ENCODE peak calls at places on chromosomes 11 and 22, in four cellular contexts. One of them, this sample, is unnamed.

GRCh38 chr11:120281161-120281795 is 41.3 kb downstream of the POU2F3 start:
- DNase-seq in IMR-90: no peak
- DNase-seq in PC-3: no peak
- DNase-seq in OCI-LY7: no peak
- DNase-seq in this sample: no peak

GRCh38 chr11:32792948-32793475 is 1.4 kb downstream of the CCDC73 start:
- DNase-seq in IMR-90: peak
- DNase-seq in PC-3: peak
- DNase-seq in OCI-LY7: peak
- DNase-seq in this sample: peak

GRCh38 chr11:47797633-47798032 is 30.5 kb upstream of the FNBP4 start:
- DNase-seq in IMR-90: peak
- DNase-seq in PC-3: peak
- DNase-seq in OCI-LY7: no peak
- DNase-seq in this sample: no peak

GRCh38 chr22:31945971-31946680 is 1.8 kb downstream of the YWHAH start:
- DNase-seq in IMR-90: peak
- DNase-seq in PC-3: no peak
- DNase-seq in OCI-LY7: peak
- DNase-seq in this sample: no peak

GRCh38 chr11:10908215-10908990 is 50.5 kb upstream of the ZBED5 start:
- DNase-seq in IMR-90: peak
- DNase-seq in PC-3: peak
- DNase-seq in OCI-LY7: no peak
- DNase-seq in this sample: no peak

GRCh38 chr11:34464591-34465036 is 25.9 kb downstream of the CAT start:
- DNase-seq in IMR-90: no peak
- DNase-seq in PC-3: no peak
- DNase-seq in OCI-LY7: no peak
- DNase-seq in this sample: no peak

GRCh38 chr11:46065681-46066080 is 55.6 kb downstream of the PHF21A start:
- DNase-seq in IMR-90: no peak
- DNase-seq in PC-3: no peak
- DNase-seq in OCI-LY7: no peak
- DNase-seq in this sample: no peak

GRCh38 chr11:95920460-95921105 is 3.3 kb downstream of the MTMR2 start:
- DNase-seq in IMR-90: peak
- DNase-seq in PC-3: peak
- DNase-seq in OCI-LY7: no peak
- DNase-seq in this sample: no peak

GRCh38 chr11:10139656-10140055 is 154.4 kb downstream of the SBF2 start:
- DNase-seq in IMR-90: peak
- DNase-seq in PC-3: peak
- DNase-seq in OCI-LY7: no peak
- DNase-seq in this sample: no peak

GRCh38 chr11:114511538-114511937 is 48.1 kb downstream of the NXPE1 start:
- DNase-seq in IMR-90: no peak
- DNase-seq in PC-3: no peak
- DNase-seq in OCI-LY7: no peak
- DNase-seq in this sample: no peak

GRCh38 chr22:24816841-24817240 is 10.8 kb downstream of the SGSM1 start:
- DNase-seq in IMR-90: no peak
- DNase-seq in PC-3: no peak
- DNase-seq in OCI-LY7: no peak
- DNase-seq in this sample: no peak

GRCh38 chr11:10072841-10073240 is 221.2 kb downstream of the SBF2 start:
- DNase-seq in IMR-90: peak
- DNase-seq in PC-3: no peak
- DNase-seq in OCI-LY7: no peak
- DNase-seq in this sample: no peak

GRCh38 chr11:118000850-118001228 is 14.6 kb downstream of the IL10RA start:
- DNase-seq in IMR-90: no peak
- DNase-seq in PC-3: no peak
- DNase-seq in OCI-LY7: no peak
- DNase-seq in this sample: no peak

GRCh38 chr11:123603666-123604065 is 50.8 kb downstream of the SCN3B start:
- DNase-seq in IMR-90: no peak
- DNase-seq in PC-3: no peak
- DNase-seq in OCI-LY7: no peak
- DNase-seq in this sample: no peak

GRCh38 chr11:62004473-62004872 is 37.0 kb upstream of the FTH1 start:
- DNase-seq in IMR-90: peak
- DNase-seq in PC-3: peak
- DNase-seq in OCI-LY7: no peak
- DNase-seq in this sample: no peak

GRCh38 chr11:27174026-27174425 is 133.4 kb downstream of the BBOX1 start:
- DNase-seq in IMR-90: no peak
- DNase-seq in PC-3: peak
- DNase-seq in OCI-LY7: no peak
- DNase-seq in this sample: no peak

GRCh38 chr22:27207907-27208306 is 550.5 kb downstream of the MIAT start:
- DNase-seq in IMR-90: peak
- DNase-seq in PC-3: no peak
- DNase-seq in OCI-LY7: no peak
- DNase-seq in this sample: no peak

GRCh38 chr11:68312117-68312779 is at the start of gene LRP5:
- DNase-seq in IMR-90: peak
- DNase-seq in PC-3: peak
- DNase-seq in OCI-LY7: peak
- DNase-seq in this sample: no peak

GRCh38 chr22:20143883-20144665 is 6.8 kb downstream of the CCDC188 start:
- DNase-seq in IMR-90: no peak
- DNase-seq in PC-3: no peak
- DNase-seq in OCI-LY7: no peak
- DNase-seq in this sample: no peak

GRCh38 chr22:31610611-31611010 is 51.4 kb downstream of the PISD start:
- DNase-seq in IMR-90: no peak
- DNase-seq in PC-3: no peak
- DNase-seq in OCI-LY7: no peak
- DNase-seq in this sample: no peak

GRCh38 chr11:36060926-36061325 is 117.1 kb downstream of the LDLRAD3 start:
- DNase-seq in IMR-90: no peak
- DNase-seq in PC-3: no peak
- DNase-seq in OCI-LY7: no peak
- DNase-seq in this sample: peak

GRCh38 chr11:111604392-111605009 is 2.3 kb downstream of the SIK2 start:
- DNase-seq in IMR-90: peak
- DNase-seq in PC-3: peak
- DNase-seq in OCI-LY7: peak
- DNase-seq in this sample: peak

GRCh38 chr22:42438293-42438650 is 6.1 kb upstream of the NFAM1 start:
- DNase-seq in IMR-90: no peak
- DNase-seq in PC-3: no peak
- DNase-seq in OCI-LY7: no peak
- DNase-seq in this sample: no peak

DNA sequence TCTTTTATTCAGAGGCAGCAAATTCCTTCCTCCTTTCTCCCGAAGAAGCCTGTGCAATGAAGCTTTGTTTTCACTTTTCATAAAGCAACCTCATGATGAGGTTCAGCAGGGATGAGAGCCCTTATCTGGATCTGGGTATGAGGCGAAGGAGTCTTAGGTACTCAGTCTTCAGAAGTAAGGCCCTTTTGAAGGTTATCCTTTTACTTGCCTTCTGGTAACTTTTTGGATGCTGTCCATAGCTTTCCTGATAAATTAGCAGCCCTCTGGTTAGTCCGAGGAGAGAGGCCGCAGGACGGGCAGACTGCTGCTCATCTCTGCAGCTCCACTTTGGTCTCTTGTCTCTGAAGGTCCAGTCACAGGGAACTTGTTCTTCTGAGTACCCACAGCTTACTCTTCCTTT is 1.1 kb downstream of the TRIM22 start:
- DNase-seq in IMR-90: peak
- DNase-seq in PC-3: no peak
- DNase-seq in OCI-LY7: peak
- DNase-seq in this sample: peak
- H3K4me3 ChIP-seq in IMR-90: peak
- H3K4me3 ChIP-seq in PC-3: no peak
- H3K4me3 ChIP-seq in OCI-LY7: peak
- H3K4me3 ChIP-seq in this sample: peak

GRCh38 chr22:44479662-44480061 is 18.4 kb downstream of the RTL6 start:
- DNase-seq in IMR-90: no peak
- DNase-seq in PC-3: no peak
- DNase-seq in OCI-LY7: no peak
- DNase-seq in this sample: no peak
- H2AFZ ChIP-seq in IMR-90: no peak
- H2AFZ ChIP-seq in PC-3: no peak
- H2AFZ ChIP-seq in OCI-LY7: no peak
- H2AFZ ChIP-seq in this sample: no peak

GRCh38 chr11:75598900-75599299 is 36.8 kb downstream of the SERPINH1 start:
- DNase-seq in IMR-90: no peak
- DNase-seq in PC-3: no peak
- DNase-seq in OCI-LY7: no peak
- DNase-seq in this sample: no peak

GRCh38 chr11:75600356-75600755 is 38.3 kb downstream of the SERPINH1 start:
- DNase-seq in IMR-90: no peak
- DNase-seq in PC-3: no peak
- DNase-seq in OCI-LY7: no peak
- DNase-seq in this sample: no peak

GRCh38 chr11:75606099-75606498 is 44.0 kb downstream of the SERPINH1 start:
- DNase-seq in IMR-90: no peak
- DNase-seq in PC-3: no peak
- DNase-seq in OCI-LY7: no peak
- DNase-seq in this sample: no peak

GRCh38 chr11:75602916-75603315 is 40.9 kb downstream of the SERPINH1 start:
- DNase-seq in IMR-90: peak
- DNase-seq in PC-3: peak
- DNase-seq in OCI-LY7: no peak
- DNase-seq in this sample: no peak

DNA sequence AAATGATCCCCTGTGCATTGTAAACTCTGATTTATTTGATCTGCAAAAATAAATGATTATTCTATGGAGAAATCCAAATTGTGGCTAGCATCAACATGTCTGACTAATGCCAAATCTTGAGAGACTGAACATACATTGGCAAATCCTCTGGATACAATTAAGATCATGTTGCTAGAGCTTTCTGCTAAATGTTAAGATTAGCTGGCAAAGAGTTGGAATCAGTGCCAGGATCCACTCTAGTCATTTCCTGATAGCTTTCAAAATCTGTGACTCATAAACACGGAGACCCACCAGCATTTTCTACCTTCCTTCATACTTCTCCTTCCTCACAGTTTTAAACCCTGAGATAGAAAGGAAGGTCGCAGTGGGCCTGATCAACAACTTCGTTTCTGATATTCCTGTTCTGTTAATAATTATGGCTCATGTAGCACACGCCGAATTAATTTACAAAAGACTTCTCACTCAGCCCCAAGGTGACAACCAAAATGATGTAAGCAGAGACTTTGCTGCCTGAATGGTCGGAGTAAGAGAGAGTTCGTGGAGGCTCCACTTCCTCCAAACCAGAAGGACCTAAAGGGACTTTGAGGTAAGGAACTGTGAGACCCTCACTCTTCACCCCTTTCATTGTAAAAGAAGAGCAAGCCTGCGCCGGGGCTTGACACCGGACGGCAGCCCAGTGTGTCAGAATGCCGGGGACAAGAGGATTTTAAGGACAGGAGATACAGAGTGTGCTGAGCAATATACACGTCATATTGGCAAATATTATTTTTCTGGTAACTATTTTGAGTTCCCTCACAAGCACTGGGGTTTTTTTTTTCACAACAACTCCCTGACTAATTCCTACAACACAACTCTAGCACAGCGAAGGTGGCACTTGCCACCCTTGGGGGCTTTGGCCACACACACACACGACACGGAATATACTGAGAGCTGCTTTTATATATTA is 42.0 kb downstream of the SERPINH1 start:
- DNase-seq in IMR-90: peak
- DNase-seq in PC-3: peak
- DNase-seq in OCI-LY7: no peak
- DNase-seq in this sample: no peak
- H3K4me3 ChIP-seq in IMR-90: no peak
- H3K4me3 ChIP-seq in PC-3: peak
- H3K4me3 ChIP-seq in OCI-LY7: no peak
- H3K4me3 ChIP-seq in this sample: no peak

GRCh38 chr11:86676533-86677154 is 4.2 kb upstream of the ME3 start:
- DNase-seq in IMR-90: no peak
- DNase-seq in PC-3: peak
- DNase-seq in OCI-LY7: peak
- DNase-seq in this sample: peak
- H2AFZ ChIP-seq in IMR-90: no peak
- H2AFZ ChIP-seq in PC-3: no peak
- H2AFZ ChIP-seq in OCI-LY7: no peak
- H2AFZ ChIP-seq in this sample: no peak

DNA sequence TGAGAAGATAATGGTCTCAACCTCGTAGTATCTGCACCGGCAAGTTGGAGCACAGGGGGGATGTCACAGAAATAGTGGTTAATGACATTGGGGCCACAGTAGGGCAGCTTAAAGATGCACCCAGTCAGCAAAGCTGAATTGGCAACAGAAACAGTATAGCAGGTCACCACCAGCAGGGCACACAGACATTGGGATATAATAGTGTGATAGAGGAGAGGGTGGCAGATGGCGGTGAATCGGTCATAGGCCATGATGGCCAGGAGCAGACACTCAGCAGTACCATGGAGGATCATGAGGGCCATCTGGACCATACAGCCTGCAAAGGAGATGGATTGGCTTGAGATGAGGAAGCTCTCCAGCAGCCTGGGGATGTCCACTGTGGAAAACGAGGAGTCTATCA is 106.0 kb upstream of the OR9Q1 start:
- DNase-seq in IMR-90: no peak
- DNase-seq in PC-3: no peak
- DNase-seq in OCI-LY7: no peak
- DNase-seq in this sample: no peak
- H3K4me3 ChIP-seq in IMR-90: no peak
- H3K4me3 ChIP-seq in PC-3: no peak
- H3K4me3 ChIP-seq in OCI-LY7: no peak
- H3K4me3 ChIP-seq in this sample: no peak

DNA sequence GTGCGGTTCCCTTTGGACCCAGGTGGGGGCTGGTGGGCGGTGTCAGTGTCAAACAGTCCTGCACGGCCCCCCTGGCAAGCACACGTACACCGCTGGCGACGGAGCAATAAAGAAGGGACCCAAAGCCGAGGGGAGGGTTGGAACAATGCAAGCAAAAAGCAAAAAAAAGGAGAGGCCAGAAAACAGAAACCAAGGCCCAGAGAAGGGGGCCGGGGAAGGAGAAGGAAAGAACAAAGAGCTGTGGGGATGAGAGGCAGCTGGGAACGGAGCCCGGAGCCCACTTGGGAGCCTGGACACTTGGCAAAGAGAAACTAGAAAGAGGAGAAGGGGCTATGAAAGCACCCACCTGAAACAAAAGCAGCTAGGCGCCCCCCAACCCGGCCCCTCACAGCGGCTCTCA is 99.4 kb downstream of the CELSR1 start:
- DNase-seq in IMR-90: no peak
- DNase-seq in PC-3: no peak
- DNase-seq in OCI-LY7: no peak
- DNase-seq in this sample: no peak
- H2AFZ ChIP-seq in IMR-90: no peak
- H2AFZ ChIP-seq in PC-3: no peak
- H2AFZ ChIP-seq in OCI-LY7: peak
- H2AFZ ChIP-seq in this sample: no peak

GRCh38 chr11:76243157-76243556 is 36.9 kb upstream of the WNT11 start:
- DNase-seq in IMR-90: no peak
- DNase-seq in PC-3: no peak
- DNase-seq in OCI-LY7: no peak
- DNase-seq in this sample: no peak
- H3K4me3 ChIP-seq in IMR-90: no peak
- H3K4me3 ChIP-seq in PC-3: no peak
- H3K4me3 ChIP-seq in OCI-LY7: no peak
- H3K4me3 ChIP-seq in this sample: no peak

This sample was measured in Karpas-422.